ENCODE peak calls at places on chromosome 18, in eight cellular contexts. One of them, this sample, is unnamed.

GRCh38 chr18:23225518-23225917 is 90.2 kb downstream of the CABLES1 start:
- DNase-seq in fibroblast of villous mesenchyme: peak
- DNase-seq in body of pancreas: no peak
- DNase-seq in OCI-LY7: no peak
- DNase-seq in AG09309: peak
- DNase-seq in foreskin fibroblast: peak
- DNase-seq in choroid plexus epithelial cell: peak
- DNase-seq in AG10803: peak
- DNase-seq in this sample: no peak

GRCh38 chr18:53165770-53166169 is 825.8 kb downstream of the DCC start:
- DNase-seq in fibroblast of villous mesenchyme: no peak
- DNase-seq in body of pancreas: no peak
- DNase-seq in OCI-LY7: no peak
- DNase-seq in AG09309: no peak
- DNase-seq in foreskin fibroblast: no peak
- DNase-seq in choroid plexus epithelial cell: no peak
- DNase-seq in AG10803: no peak
- DNase-seq in this sample: peak

GRCh38 chr18:13379930-13380665 is 161.5 kb downstream of the LDLRAD4 start:
- DNase-seq in fibroblast of villous mesenchyme: no peak
- DNase-seq in body of pancreas: no peak
- DNase-seq in OCI-LY7: no peak
- DNase-seq in AG09309: no peak
- DNase-seq in foreskin fibroblast: no peak
- DNase-seq in choroid plexus epithelial cell: peak
- DNase-seq in AG10803: no peak
- DNase-seq in this sample: no peak

GRCh38 chr18:2627821-2628276 is 27.7 kb upstream of the SMCHD1 start:
- DNase-seq in fibroblast of villous mesenchyme: no peak
- DNase-seq in body of pancreas: no peak
- DNase-seq in OCI-LY7: no peak
- DNase-seq in AG09309: no peak
- DNase-seq in foreskin fibroblast: peak
- DNase-seq in choroid plexus epithelial cell: peak
- DNase-seq in AG10803: no peak
- DNase-seq in this sample: no peak

GRCh38 chr18:75139226-75139911 is 69.6 kb downstream of the PTGR3 start:
- DNase-seq in fibroblast of villous mesenchyme: no peak
- DNase-seq in body of pancreas: no peak
- DNase-seq in OCI-LY7: no peak
- DNase-seq in AG09309: no peak
- DNase-seq in foreskin fibroblast: no peak
- DNase-seq in choroid plexus epithelial cell: no peak
- DNase-seq in AG10803: no peak
- DNase-seq in this sample: no peak

GRCh38 chr18:51342815-51343214 is 145.3 kb upstream of the MEX3C start:
- DNase-seq in fibroblast of villous mesenchyme: peak
- DNase-seq in body of pancreas: no peak
- DNase-seq in OCI-LY7: no peak
- DNase-seq in AG09309: no peak
- DNase-seq in foreskin fibroblast: peak
- DNase-seq in choroid plexus epithelial cell: peak
- DNase-seq in AG10803: no peak
- DNase-seq in this sample: no peak

GRCh38 chr18:48838921-48839818 is 111.6 kb downstream of the SMAD7 start:
- DNase-seq in fibroblast of villous mesenchyme: peak
- DNase-seq in body of pancreas: no peak
- DNase-seq in OCI-LY7: no peak
- DNase-seq in AG09309: peak
- DNase-seq in foreskin fibroblast: peak
- DNase-seq in choroid plexus epithelial cell: peak
- DNase-seq in AG10803: peak
- DNase-seq in this sample: no peak

GRCh38 chr18:10420561-10421352 is 33.7 kb upstream of the APCDD1 start:
- DNase-seq in fibroblast of villous mesenchyme: peak
- DNase-seq in body of pancreas: no peak
- DNase-seq in OCI-LY7: no peak
- DNase-seq in AG09309: peak
- DNase-seq in foreskin fibroblast: peak
- DNase-seq in choroid plexus epithelial cell: no peak
- DNase-seq in AG10803: peak
- DNase-seq in this sample: no peak

GRCh38 chr18:11021477-11021876 is 127.9 kb downstream of the PIEZO2 start:
- DNase-seq in fibroblast of villous mesenchyme: no peak
- DNase-seq in body of pancreas: no peak
- DNase-seq in OCI-LY7: peak
- DNase-seq in AG09309: no peak
- DNase-seq in foreskin fibroblast: no peak
- DNase-seq in choroid plexus epithelial cell: no peak
- DNase-seq in AG10803: no peak
- DNase-seq in this sample: peak

GRCh38 chr18:79005653-79006052 is 26.0 kb downstream of the SALL3 start:
- DNase-seq in fibroblast of villous mesenchyme: no peak
- DNase-seq in body of pancreas: no peak
- DNase-seq in OCI-LY7: no peak
- DNase-seq in AG09309: no peak
- DNase-seq in foreskin fibroblast: no peak
- DNase-seq in choroid plexus epithelial cell: no peak
- DNase-seq in AG10803: no peak
- DNase-seq in this sample: no peak

GRCh38 chr18:74333091-74333490 is 17.5 kb downstream of the C18orf63 start:
- DNase-seq in fibroblast of villous mesenchyme: no peak
- DNase-seq in body of pancreas: no peak
- DNase-seq in OCI-LY7: no peak
- DNase-seq in AG09309: no peak
- DNase-seq in foreskin fibroblast: no peak
- DNase-seq in choroid plexus epithelial cell: no peak
- DNase-seq in AG10803: peak
- DNase-seq in this sample: no peak

GRCh38 chr18:286515-287310 is 18.9 kb upstream of the THOC1 start:
- DNase-seq in fibroblast of villous mesenchyme: peak
- DNase-seq in body of pancreas: no peak
- DNase-seq in OCI-LY7: no peak
- DNase-seq in AG09309: no peak
- DNase-seq in foreskin fibroblast: peak
- DNase-seq in choroid plexus epithelial cell: peak
- DNase-seq in AG10803: peak
- DNase-seq in this sample: no peak

GRCh38 chr18:2547477-2548087 is 23.7 kb downstream of the METTL4 start:
- DNase-seq in fibroblast of villous mesenchyme: peak
- DNase-seq in body of pancreas: no peak
- DNase-seq in OCI-LY7: peak
- DNase-seq in AG09309: no peak
- DNase-seq in foreskin fibroblast: peak
- DNase-seq in choroid plexus epithelial cell: peak
- DNase-seq in AG10803: peak
- DNase-seq in this sample: peak

GRCh38 chr18:35778850-35779634 is 193.4 kb upstream of the RMP24 start:
- DNase-seq in fibroblast of villous mesenchyme: no peak
- DNase-seq in body of pancreas: no peak
- DNase-seq in OCI-LY7: no peak
- DNase-seq in AG09309: no peak
- DNase-seq in foreskin fibroblast: peak
- DNase-seq in choroid plexus epithelial cell: peak
- DNase-seq in AG10803: peak
- DNase-seq in this sample: no peak

GRCh38 chr18:44035554-44035953 is 645.1 kb upstream of the SETBP1 start:
- DNase-seq in fibroblast of villous mesenchyme: peak
- DNase-seq in body of pancreas: no peak
- DNase-seq in OCI-LY7: no peak
- DNase-seq in AG09309: peak
- DNase-seq in foreskin fibroblast: peak
- DNase-seq in choroid plexus epithelial cell: peak
- DNase-seq in AG10803: no peak
- DNase-seq in this sample: no peak

GRCh38 chr18:8685141-8685913 is 20.0 kb upstream of the MTCL1 start:
- DNase-seq in fibroblast of villous mesenchyme: no peak
- DNase-seq in body of pancreas: no peak
- DNase-seq in OCI-LY7: no peak
- DNase-seq in AG09309: no peak
- DNase-seq in foreskin fibroblast: peak
- DNase-seq in choroid plexus epithelial cell: peak
- DNase-seq in AG10803: peak
- DNase-seq in this sample: no peak

GRCh38 chr18:39742015-39742466 is 2176.4 kb upstream of the CELF4 start:
- DNase-seq in fibroblast of villous mesenchyme: peak
- DNase-seq in body of pancreas: no peak
- DNase-seq in OCI-LY7: no peak
- DNase-seq in AG09309: no peak
- DNase-seq in foreskin fibroblast: peak
- DNase-seq in choroid plexus epithelial cell: no peak
- DNase-seq in AG10803: no peak
- DNase-seq in this sample: no peak

GRCh38 chr18:63319383-63320040 is at the start of gene BCL2:
- DNase-seq in fibroblast of villous mesenchyme: peak
- DNase-seq in body of pancreas: no peak
- DNase-seq in OCI-LY7: peak
- DNase-seq in AG09309: no peak
- DNase-seq in foreskin fibroblast: peak
- DNase-seq in choroid plexus epithelial cell: peak
- DNase-seq in AG10803: peak
- DNase-seq in this sample: no peak

GRCh38 chr18:63321291-63321690 is 1.7 kb upstream of the BCL2 start:
- DNase-seq in fibroblast of villous mesenchyme: no peak
- DNase-seq in body of pancreas: no peak
- DNase-seq in OCI-LY7: no peak
- DNase-seq in AG09309: no peak
- DNase-seq in foreskin fibroblast: no peak
- DNase-seq in choroid plexus epithelial cell: no peak
- DNase-seq in AG10803: no peak
- DNase-seq in this sample: no peak

GRCh38 chr18:63320041-63320689 is 596 bp upstream of the BCL2 start:
- DNase-seq in fibroblast of villous mesenchyme: peak
- DNase-seq in body of pancreas: peak
- DNase-seq in OCI-LY7: peak
- DNase-seq in AG09309: no peak
- DNase-seq in foreskin fibroblast: peak
- DNase-seq in choroid plexus epithelial cell: peak
- DNase-seq in AG10803: peak
- DNase-seq in this sample: peak

GRCh38 chr18:63322246-63322645 is 2.7 kb upstream of the BCL2 start:
- DNase-seq in fibroblast of villous mesenchyme: peak
- DNase-seq in body of pancreas: no peak
- DNase-seq in OCI-LY7: no peak
- DNase-seq in AG09309: no peak
- DNase-seq in foreskin fibroblast: peak
- DNase-seq in choroid plexus epithelial cell: no peak
- DNase-seq in AG10803: no peak
- DNase-seq in this sample: no peak

DNA sequence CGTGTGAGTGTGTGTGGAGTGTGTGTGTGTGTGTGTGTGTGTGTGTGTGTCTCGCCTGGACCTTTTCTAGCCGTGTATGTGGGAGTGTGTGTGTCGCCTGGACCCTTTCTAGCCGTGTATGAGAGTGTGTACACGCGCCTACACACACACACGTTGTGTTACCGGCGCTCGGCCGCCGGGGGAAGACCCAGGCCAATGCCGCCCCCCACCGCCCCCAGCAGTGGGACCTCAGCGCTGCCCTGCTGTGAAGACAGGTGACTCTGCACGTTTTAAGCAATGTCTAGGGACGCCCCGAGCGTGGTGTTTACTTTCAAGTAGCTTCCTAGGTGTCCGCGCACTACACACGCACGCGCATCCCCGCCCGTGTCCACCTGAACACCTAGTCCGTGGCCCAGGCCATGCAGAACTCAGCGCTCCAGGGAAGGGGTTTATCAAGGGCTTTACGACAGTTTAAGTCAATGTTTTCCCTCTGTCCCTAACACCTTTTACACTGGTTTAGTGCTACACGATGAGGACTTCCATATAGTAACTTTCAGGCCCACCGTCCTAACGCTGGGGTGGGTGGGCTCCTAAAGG is 1.2 kb upstream of the BCL2 start:
- DNase-seq in fibroblast of villous mesenchyme: no peak
- DNase-seq in body of pancreas: peak
- DNase-seq in OCI-LY7: peak
- DNase-seq in AG09309: no peak
- DNase-seq in foreskin fibroblast: no peak
- DNase-seq in choroid plexus epithelial cell: peak
- DNase-seq in AG10803: no peak
- DNase-seq in this sample: peak
- TF ChIP-seq CTCF in fibroblast of villous mesenchyme: no peak
- TF ChIP-seq CTCF in body of pancreas: peak
- TF ChIP-seq CTCF in OCI-LY7: no peak
- TF ChIP-seq CTCF in AG09309: no peak
- TF ChIP-seq CTCF in foreskin fibroblast: no peak
- TF ChIP-seq CTCF in choroid plexus epithelial cell: no peak
- TF ChIP-seq CTCF in AG10803: no peak
- TF ChIP-seq CTCF in this sample: no peak

GRCh38 chr18:58452392-58453166 is 176.3 kb downstream of the ALPK2 start:
- DNase-seq in fibroblast of villous mesenchyme: no peak
- DNase-seq in body of pancreas: no peak
- DNase-seq in OCI-LY7: no peak
- DNase-seq in AG09309: no peak
- DNase-seq in foreskin fibroblast: no peak
- DNase-seq in choroid plexus epithelial cell: no peak
- DNase-seq in AG10803: no peak
- DNase-seq in this sample: no peak
- TF ChIP-seq CTCF in fibroblast of villous mesenchyme: no peak
- TF ChIP-seq CTCF in body of pancreas: no peak
- TF ChIP-seq CTCF in OCI-LY7: no peak
- TF ChIP-seq CTCF in AG09309: peak
- TF ChIP-seq CTCF in foreskin fibroblast: no peak
- TF ChIP-seq CTCF in choroid plexus epithelial cell: peak
- TF ChIP-seq CTCF in AG10803: no peak
- TF ChIP-seq CTCF in this sample: no peak

DNA sequence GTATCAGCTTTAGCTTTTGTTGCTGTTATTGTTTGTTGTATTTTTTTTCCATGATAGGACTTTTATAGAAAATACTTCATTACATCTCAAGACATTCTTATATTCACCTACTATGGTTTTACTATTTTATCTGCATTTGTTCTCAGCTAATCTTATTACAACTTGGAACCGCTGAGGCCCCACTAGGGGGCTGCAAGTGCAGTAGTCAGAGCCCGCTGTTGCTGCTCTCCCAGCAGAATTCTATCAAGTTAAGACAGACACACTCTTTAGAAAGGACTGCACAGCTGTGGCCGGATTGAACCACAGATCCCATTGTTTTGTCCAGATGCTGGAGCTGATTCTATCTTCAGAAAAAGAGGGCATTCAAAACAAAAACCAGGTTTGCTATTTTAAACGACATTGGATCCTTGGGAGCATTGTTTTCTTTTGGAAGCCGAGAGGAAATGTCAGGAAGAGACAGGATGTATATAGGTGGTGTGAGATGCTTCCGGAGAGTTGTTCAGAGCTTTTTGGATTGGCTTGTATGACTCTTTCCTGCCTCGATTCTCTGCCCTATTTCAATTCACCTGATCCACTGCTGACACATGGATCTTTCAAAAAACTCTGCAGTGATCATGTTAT is 105.7 kb upstream of the GAREM1 start:
- DNase-seq in fibroblast of villous mesenchyme: no peak
- DNase-seq in body of pancreas: no peak
- DNase-seq in OCI-LY7: peak
- DNase-seq in AG09309: no peak
- DNase-seq in foreskin fibroblast: peak
- DNase-seq in choroid plexus epithelial cell: peak
- DNase-seq in AG10803: no peak
- DNase-seq in this sample: peak
- TF ChIP-seq CTCF in fibroblast of villous mesenchyme: no peak
- TF ChIP-seq CTCF in body of pancreas: no peak
- TF ChIP-seq CTCF in OCI-LY7: peak
- TF ChIP-seq CTCF in AG09309: peak
- TF ChIP-seq CTCF in foreskin fibroblast: no peak
- TF ChIP-seq CTCF in choroid plexus epithelial cell: peak
- TF ChIP-seq CTCF in AG10803: peak
- TF ChIP-seq CTCF in this sample: peak

GRCh38 chr18:34322365-34323289 is 97.9 kb upstream of the NOL4 start:
- DNase-seq in fibroblast of villous mesenchyme: peak
- DNase-seq in body of pancreas: peak
- DNase-seq in OCI-LY7: peak
- DNase-seq in AG09309: no peak
- DNase-seq in foreskin fibroblast: peak
- DNase-seq in choroid plexus epithelial cell: peak
- DNase-seq in AG10803: peak
- DNase-seq in this sample: peak
- TF ChIP-seq CTCF in fibroblast of villous mesenchyme: peak
- TF ChIP-seq CTCF in body of pancreas: peak
- TF ChIP-seq CTCF in OCI-LY7: peak
- TF ChIP-seq CTCF in AG09309: no peak
- TF ChIP-seq CTCF in foreskin fibroblast: peak
- TF ChIP-seq CTCF in choroid plexus epithelial cell: peak
- TF ChIP-seq CTCF in AG10803: peak
- TF ChIP-seq CTCF in this sample: peak

This sample was measured in GM12865.